ENCODE peak calls at places on chromosome 19, in seven cellular contexts. One of them, this sample, is unnamed.

GRCh38 chr19:33840783-33841182 is 44.1 kb downstream of the KCTD15 start:
- DNase-seq in H1: no peak
- DNase-seq in spleen: no peak
- DNase-seq in prostate gland: no peak
- DNase-seq in sigmoid colon: no peak
- DNase-seq in transverse colon: no peak
- DNase-seq in upper lobe of left lung: no peak
- DNase-seq in this sample: no peak

GRCh38 chr19:46306501-46306900 is 9.7 kb downstream of the HIF3A start:
- DNase-seq in transverse colon: no peak
- DNase-seq in H1: no peak
- DNase-seq in upper lobe of left lung: no peak
- DNase-seq in sigmoid colon: no peak
- DNase-seq in spleen: no peak
- DNase-seq in prostate gland: no peak
- DNase-seq in this sample: no peak

GRCh38 chr19:5480427-5480836 is 25.2 kb downstream of the ZNRF4 start:
- DNase-seq in H1: peak
- DNase-seq in upper lobe of left lung: no peak
- DNase-seq in spleen: no peak
- DNase-seq in sigmoid colon: no peak
- DNase-seq in transverse colon: peak
- DNase-seq in prostate gland: no peak
- DNase-seq in this sample: no peak

GRCh38 chr19:42850981-42851717 is 28.4 kb downstream of the PSG1 start:
- DNase-seq in prostate gland: no peak
- DNase-seq in spleen: no peak
- DNase-seq in H1: no peak
- DNase-seq in transverse colon: peak
- DNase-seq in upper lobe of left lung: no peak
- DNase-seq in sigmoid colon: peak
- DNase-seq in this sample: no peak

GRCh38 chr19:11446652-11447301 is 11.3 kb downstream of the PRKCSH start:
- DNase-seq in H1: no peak
- DNase-seq in spleen: peak
- DNase-seq in sigmoid colon: peak
- DNase-seq in prostate gland: no peak
- DNase-seq in transverse colon: peak
- DNase-seq in upper lobe of left lung: peak
- DNase-seq in this sample: peak

GRCh38 chr19:6828698-6829633 is 56.5 kb downstream of the VAV1 start:
- DNase-seq in prostate gland: no peak
- DNase-seq in transverse colon: no peak
- DNase-seq in upper lobe of left lung: peak
- DNase-seq in spleen: no peak
- DNase-seq in sigmoid colon: no peak
- DNase-seq in H1: no peak
- DNase-seq in this sample: peak

GRCh38 chr19:6945733-6946132 is 58.4 kb downstream of the ADGRE1 start:
- DNase-seq in H1: no peak
- DNase-seq in sigmoid colon: no peak
- DNase-seq in spleen: no peak
- DNase-seq in upper lobe of left lung: no peak
- DNase-seq in transverse colon: no peak
- DNase-seq in prostate gland: no peak
- DNase-seq in this sample: no peak

GRCh38 chr19:30626567-30626966 is 254.4 kb downstream of the ZNF536 start:
- DNase-seq in H1: no peak
- DNase-seq in sigmoid colon: no peak
- DNase-seq in prostate gland: no peak
- DNase-seq in upper lobe of left lung: peak
- DNase-seq in transverse colon: no peak
- DNase-seq in spleen: no peak
- DNase-seq in this sample: no peak

GRCh38 chr19:6250024-6250605 is 29.7 kb downstream of the MLLT1 start:
- DNase-seq in H1: no peak
- DNase-seq in prostate gland: no peak
- DNase-seq in upper lobe of left lung: no peak
- DNase-seq in spleen: no peak
- DNase-seq in transverse colon: no peak
- DNase-seq in sigmoid colon: no peak
- DNase-seq in this sample: no peak

GRCh38 chr19:8459520-8460260 is 14.9 kb downstream of the HNRNPM start:
- DNase-seq in sigmoid colon: no peak
- DNase-seq in transverse colon: no peak
- DNase-seq in upper lobe of left lung: no peak
- DNase-seq in prostate gland: no peak
- DNase-seq in spleen: no peak
- DNase-seq in H1: no peak
- DNase-seq in this sample: no peak

GRCh38 chr19:34393031-34393430 is 11.2 kb upstream of the PDCD2L start:
- DNase-seq in spleen: no peak
- DNase-seq in H1: no peak
- DNase-seq in sigmoid colon: no peak
- DNase-seq in prostate gland: no peak
- DNase-seq in transverse colon: no peak
- DNase-seq in upper lobe of left lung: no peak
- DNase-seq in this sample: no peak

GRCh38 chr19:46951236-46951986 is 68.2 kb upstream of the NPAS1 start:
- DNase-seq in spleen: no peak
- DNase-seq in sigmoid colon: no peak
- DNase-seq in prostate gland: peak
- DNase-seq in H1: no peak
- DNase-seq in transverse colon: peak
- DNase-seq in upper lobe of left lung: no peak
- DNase-seq in this sample: no peak

GRCh38 chr19:21020298-21021227 is at the start of gene ZNF430:
- DNase-seq in sigmoid colon: peak
- DNase-seq in prostate gland: peak
- DNase-seq in H1: peak
- DNase-seq in spleen: peak
- DNase-seq in upper lobe of left lung: peak
- DNase-seq in transverse colon: peak
- DNase-seq in this sample: peak
- TF ChIP-seq POLR2A in sigmoid colon: peak
- TF ChIP-seq POLR2A in prostate gland: peak
- TF ChIP-seq POLR2A in H1: peak
- TF ChIP-seq POLR2A in spleen: no peak
- TF ChIP-seq POLR2A in upper lobe of left lung: no peak
- TF ChIP-seq POLR2A in transverse colon: peak
- TF ChIP-seq POLR2A in this sample: peak

DNA sequence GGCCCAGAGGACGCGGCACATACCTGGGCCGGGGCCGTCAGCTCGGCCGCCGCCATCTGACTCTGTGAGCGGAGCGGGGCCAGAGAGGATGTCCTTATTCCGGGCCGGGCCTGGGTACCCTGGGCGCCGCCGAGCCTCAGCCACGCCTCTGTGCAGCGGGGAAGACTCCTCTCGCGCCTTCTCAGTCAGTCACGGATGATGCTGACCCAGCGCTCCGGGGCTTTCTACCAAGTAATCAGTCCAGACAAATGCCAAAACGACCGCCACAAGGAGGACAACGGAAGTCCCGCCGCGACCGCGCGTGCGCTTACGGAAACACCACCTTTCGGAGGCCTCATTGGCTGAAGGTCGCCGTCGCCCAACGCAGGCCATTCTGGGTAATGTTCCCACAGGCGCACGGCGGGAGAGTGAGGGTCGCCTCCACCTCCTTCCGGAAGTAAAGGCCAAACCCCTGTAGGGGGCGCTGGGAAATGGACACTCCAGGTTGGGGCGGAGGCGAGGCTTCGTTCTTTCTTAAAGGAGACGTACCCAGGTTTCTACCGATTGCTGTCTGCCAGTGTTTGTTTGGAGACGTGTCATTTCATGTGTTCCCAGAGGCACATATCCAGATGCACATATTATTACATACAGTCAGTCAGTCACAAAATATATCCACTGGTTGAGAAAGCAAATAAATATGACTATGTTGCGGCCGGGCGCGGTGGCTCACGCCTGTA is at the start of gene ZNF256:
- DNase-seq in prostate gland: peak
- DNase-seq in spleen: peak
- DNase-seq in sigmoid colon: peak
- DNase-seq in H1: peak
- DNase-seq in transverse colon: peak
- DNase-seq in upper lobe of left lung: peak
- DNase-seq in this sample: peak
- TF ChIP-seq POLR2AphosphoS5 in prostate gland: peak
- TF ChIP-seq POLR2AphosphoS5 in spleen: peak
- TF ChIP-seq POLR2AphosphoS5 in sigmoid colon: peak
- TF ChIP-seq POLR2AphosphoS5 in H1: peak
- TF ChIP-seq POLR2AphosphoS5 in transverse colon: peak
- TF ChIP-seq POLR2AphosphoS5 in upper lobe of left lung: peak
- TF ChIP-seq POLR2AphosphoS5 in this sample: peak

DNA sequence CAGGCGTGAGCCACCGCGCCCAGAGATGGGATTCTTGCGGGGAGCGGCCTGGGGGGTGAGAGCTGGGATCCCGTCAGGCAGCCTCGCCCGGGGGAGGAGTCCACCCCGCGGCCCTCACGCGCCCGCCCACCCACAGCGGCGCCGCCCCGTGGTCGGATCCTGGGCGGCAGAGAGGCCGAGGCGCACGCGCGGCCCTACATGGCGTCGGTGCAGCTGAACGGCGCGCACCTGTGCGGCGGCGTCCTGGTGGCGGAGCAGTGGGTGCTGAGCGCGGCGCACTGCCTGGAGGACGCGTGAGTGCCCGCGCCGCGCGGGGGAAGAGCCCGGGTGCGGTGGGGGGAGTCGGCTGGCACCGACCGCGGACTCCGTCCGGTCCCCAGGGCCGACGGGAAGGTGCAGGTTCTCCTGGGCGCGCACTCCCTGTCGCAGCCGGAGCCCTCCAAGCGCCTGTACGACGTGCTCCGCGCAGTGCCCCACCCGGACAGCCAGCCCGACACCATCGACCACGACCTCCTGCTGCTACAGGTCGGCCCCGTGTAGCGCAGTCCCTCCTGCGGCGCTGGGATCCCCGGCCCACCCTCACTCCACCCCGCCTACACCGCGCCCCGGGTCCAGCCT is 1.1 kb downstream of the CFD start:
- DNase-seq in sigmoid colon: peak
- DNase-seq in H1: no peak
- DNase-seq in upper lobe of left lung: peak
- DNase-seq in prostate gland: peak
- DNase-seq in spleen: peak
- DNase-seq in transverse colon: peak
- DNase-seq in this sample: peak
- TF ChIP-seq POLR2A in sigmoid colon: no peak
- TF ChIP-seq POLR2A in H1: no peak
- TF ChIP-seq POLR2A in upper lobe of left lung: no peak
- TF ChIP-seq POLR2A in prostate gland: peak
- TF ChIP-seq POLR2A in spleen: no peak
- TF ChIP-seq POLR2A in transverse colon: peak
- TF ChIP-seq POLR2A in this sample: no peak

GRCh38 chr19:17248011-17248776 is 2.5 kb upstream of the NR2F6 start:
- DNase-seq in prostate gland: no peak
- DNase-seq in sigmoid colon: no peak
- DNase-seq in transverse colon: peak
- DNase-seq in upper lobe of left lung: peak
- DNase-seq in H1: no peak
- DNase-seq in spleen: no peak
- DNase-seq in this sample: no peak
- TF ChIP-seq POLR2AphosphoS5 in prostate gland: no peak
- TF ChIP-seq POLR2AphosphoS5 in sigmoid colon: no peak
- TF ChIP-seq POLR2AphosphoS5 in transverse colon: no peak
- TF ChIP-seq POLR2AphosphoS5 in upper lobe of left lung: no peak
- TF ChIP-seq POLR2AphosphoS5 in H1: peak
- TF ChIP-seq POLR2AphosphoS5 in spleen: no peak
- TF ChIP-seq POLR2AphosphoS5 in this sample: no peak

GRCh38 chr19:45244133-45244532 is 1.1 kb downstream of the EXOC3L2 start:
- DNase-seq in H1: no peak
- DNase-seq in transverse colon: no peak
- DNase-seq in upper lobe of left lung: no peak
- DNase-seq in sigmoid colon: no peak
- DNase-seq in spleen: no peak
- DNase-seq in prostate gland: no peak
- DNase-seq in this sample: no peak
- TF ChIP-seq POLR2A in H1: no peak
- TF ChIP-seq POLR2A in transverse colon: no peak
- TF ChIP-seq POLR2A in upper lobe of left lung: no peak
- TF ChIP-seq POLR2A in sigmoid colon: no peak
- TF ChIP-seq POLR2A in spleen: no peak
- TF ChIP-seq POLR2A in prostate gland: no peak
- TF ChIP-seq POLR2A in this sample: no peak

GRCh38 chr19:36009220-36009619 is 607 bp upstream of the SYNE4 start:
- DNase-seq in H1: no peak
- DNase-seq in prostate gland: peak
- DNase-seq in sigmoid colon: peak
- DNase-seq in spleen: peak
- DNase-seq in upper lobe of left lung: peak
- DNase-seq in transverse colon: peak
- DNase-seq in this sample: peak
- TF ChIP-seq POLR2AphosphoS5 in H1: no peak
- TF ChIP-seq POLR2AphosphoS5 in prostate gland: no peak
- TF ChIP-seq POLR2AphosphoS5 in sigmoid colon: peak
- TF ChIP-seq POLR2AphosphoS5 in spleen: peak
- TF ChIP-seq POLR2AphosphoS5 in upper lobe of left lung: peak
- TF ChIP-seq POLR2AphosphoS5 in transverse colon: peak
- TF ChIP-seq POLR2AphosphoS5 in this sample: no peak

DNA sequence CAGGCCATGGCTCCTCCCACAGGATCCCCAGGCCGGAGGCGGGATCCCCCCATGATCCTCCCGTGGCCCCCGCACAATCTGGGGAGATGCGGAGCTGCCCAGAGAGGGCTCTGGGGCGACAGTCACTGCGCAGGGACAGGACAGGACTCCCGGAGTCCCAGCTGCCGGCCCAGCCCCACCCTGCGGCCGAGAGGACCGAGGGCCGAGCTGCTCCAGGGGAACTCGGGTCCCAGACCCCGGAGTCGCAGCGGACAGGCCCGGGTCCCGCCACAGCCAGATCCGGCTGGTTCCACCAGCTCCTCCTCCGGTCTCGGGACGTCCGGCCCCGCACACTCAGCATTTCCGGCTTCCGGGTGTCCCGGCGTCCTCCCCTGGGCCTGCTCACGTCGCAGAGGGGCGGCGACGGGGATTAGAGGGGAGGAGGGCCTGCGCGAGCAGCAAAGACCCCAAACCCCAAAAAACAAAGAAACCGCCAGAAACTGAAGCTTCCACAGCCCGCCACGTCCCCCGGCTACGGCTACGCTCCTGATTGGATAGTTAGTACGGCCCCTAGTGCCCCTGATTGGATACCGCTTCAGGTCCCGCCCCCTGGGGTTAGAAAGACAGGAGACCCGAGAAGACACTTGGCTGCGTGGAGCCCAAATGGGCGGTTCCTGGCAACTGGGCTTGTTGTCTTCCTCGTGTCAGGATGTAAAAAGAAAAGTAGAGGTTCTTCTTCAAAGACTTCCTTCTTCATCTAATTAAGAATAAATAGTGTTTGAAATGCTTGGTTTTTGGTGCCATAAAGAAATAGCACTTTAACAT is 21.3 kb upstream of the OR10H1 start:
- DNase-seq in sigmoid colon: peak
- DNase-seq in transverse colon: peak
- DNase-seq in spleen: peak
- DNase-seq in prostate gland: peak
- DNase-seq in H1: no peak
- DNase-seq in upper lobe of left lung: peak
- DNase-seq in this sample: peak
- TF ChIP-seq POLR2A in sigmoid colon: peak
- TF ChIP-seq POLR2A in transverse colon: peak
- TF ChIP-seq POLR2A in spleen: peak
- TF ChIP-seq POLR2A in prostate gland: peak
- TF ChIP-seq POLR2A in H1: no peak
- TF ChIP-seq POLR2A in upper lobe of left lung: peak
- TF ChIP-seq POLR2A in this sample: peak